ENCODE peak calls at places on chromosomes 12 and 14, in seven cellular contexts. M is HCT116, B is pancreas, U is psoas muscle, Y is mucosa of descending colon, Z is DND-41, S is RWPE2. O is an unnamed sample. For H3K36me3, the result is how much of the 10 kb centered on the place peaks cover.

GRCh38 chr14:71165121-71165574 is 257.9 kb downstream of the PCNX1 start:
- ATAC-seq in Y (peak), Z (no peak), B (peak), U (no peak), M (no peak), S (peak), O (no peak)

GRCh38 chr14:39038542-39038941 is 64.5 kb downstream of the SEC23A start:
- ATAC-seq in B (no peak), Z (peak), M (no peak), U (no peak), Y (no peak), S (no peak), O (no peak)

GRCh38 chr14:57462551-57462950 is 31.1 kb downstream of the CCDC198 start:
- ATAC-seq in M (no peak), S (peak), Y (no peak), U (no peak), B (no peak), Z (no peak), O (no peak)

GRCh38 chr12:108367436-108367835 is 28.3 kb upstream of the CMKLR1 start:
- ATAC-seq in M (no peak), Z (no peak), B (peak), Y (peak), S (peak), U (no peak), O (peak)

GRCh38 chr12:124578854-124579253 is 11.4 kb upstream of the NCOR2 start:
- ATAC-seq in Z (no peak), U (no peak), Y (no peak), B (no peak), M (no peak), S (no peak), O (no peak)

GRCh38 chr14:105340821-105341408 is 26.4 kb downstream of the PACS2 start:
- ATAC-seq in B (no peak), Y (no peak), U (peak), Z (peak), M (no peak), S (no peak), O (peak)

GRCh38 chr14:61112506-61112905 is 131.5 kb downstream of the SLC38A6 start:
- ATAC-seq in B (no peak), U (no peak), M (no peak), Z (no peak), Y (no peak), S (peak), O (no peak)

GRCh38 chr12:52434760-52435530 is 774 bp upstream of the KRT75 start:
- ATAC-seq in Y (peak), S (peak), M (no peak), B (no peak), Z (no peak), U (no peak), O (no peak)

GRCh38 chr12:69047990-69048389 is 115.0 kb upstream of the CPM start:
- ATAC-seq in M (no peak), S (no peak), B (no peak), Z (no peak), Y (peak), U (no peak), O (no peak)

GRCh38 chr12:23359975-23360638 is 589.4 kb downstream of the SOX5 start:
- ATAC-seq in Y (no peak), U (no peak), B (no peak), S (no peak), M (no peak), Z (no peak), O (no peak)

GRCh38 chr14:63046339-63047268 is 1.3 kb upstream of the KCNH5 start:
- ATAC-seq in S (no peak), M (no peak), U (no peak), B (no peak), Y (no peak), Z (no peak), O (no peak)

GRCh38 chr12:125633686-125634085 is 568.5 kb downstream of the AACS start:
- ATAC-seq in M (no peak), Y (no peak), Z (no peak), B (peak), S (peak), U (no peak), O (no peak)

GRCh38 chr12:118371354-118372282 is 1.1 kb downstream of the TAOK3 start:
- ATAC-seq in Y (no peak), B (no peak), S (peak), M (no peak), U (no peak), Z (no peak), O (no peak)

DNA sequence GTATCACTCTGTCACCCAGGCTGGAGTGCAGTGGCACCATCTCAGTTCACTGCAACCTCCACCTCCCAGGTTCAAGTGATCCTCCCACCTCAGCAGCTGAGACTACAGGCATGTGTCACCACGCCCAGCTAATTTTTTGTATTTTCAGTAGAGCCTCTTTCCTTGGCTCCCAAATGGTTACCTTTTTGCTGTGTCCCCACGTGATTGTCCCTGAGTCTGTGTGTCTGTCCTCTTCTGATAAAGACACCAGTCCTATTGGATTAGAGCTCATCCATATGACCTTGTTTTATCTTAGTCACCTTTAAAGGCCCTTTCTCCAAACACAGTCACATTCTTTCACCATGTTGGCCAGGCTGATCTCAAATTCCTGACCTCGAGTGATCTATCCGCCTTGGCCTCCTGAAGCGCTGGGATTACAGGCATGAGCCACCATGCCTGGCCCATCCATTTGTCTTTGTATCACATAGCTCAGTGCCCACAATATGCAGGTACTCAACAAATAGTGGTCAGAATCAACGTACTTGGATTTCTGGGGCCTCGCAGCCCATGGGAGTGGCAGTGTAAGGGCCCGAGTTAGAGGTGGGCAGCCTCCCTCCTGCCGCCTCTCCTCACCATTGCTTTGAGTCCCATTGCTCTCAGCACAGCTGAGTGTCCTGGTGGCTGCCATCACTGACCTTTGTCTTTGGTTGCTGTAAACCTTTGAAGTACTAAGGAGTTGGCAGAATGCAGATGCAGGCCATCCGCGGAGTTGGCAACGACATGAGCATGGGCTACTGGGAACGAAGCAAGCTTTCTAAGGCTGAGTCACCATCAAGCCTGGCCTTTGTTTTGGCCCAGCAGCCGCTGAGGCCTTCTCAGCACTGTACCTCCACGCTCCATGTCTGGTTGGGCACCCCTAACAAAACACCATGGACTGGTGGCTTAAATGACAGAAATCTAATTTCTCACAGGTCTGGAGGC is 9.3 kb downstream of the TPCN1 start:
- ATAC-seq in M (peak), U (peak), Y (no peak), Z (no peak), S (no peak), B (no peak), O (no peak)
- H3K36me3 ChIP-seq in M (under half), U (under half), Y (under half), Z (half or more), S (half or more), B (under half), O (half or more)

DNA sequence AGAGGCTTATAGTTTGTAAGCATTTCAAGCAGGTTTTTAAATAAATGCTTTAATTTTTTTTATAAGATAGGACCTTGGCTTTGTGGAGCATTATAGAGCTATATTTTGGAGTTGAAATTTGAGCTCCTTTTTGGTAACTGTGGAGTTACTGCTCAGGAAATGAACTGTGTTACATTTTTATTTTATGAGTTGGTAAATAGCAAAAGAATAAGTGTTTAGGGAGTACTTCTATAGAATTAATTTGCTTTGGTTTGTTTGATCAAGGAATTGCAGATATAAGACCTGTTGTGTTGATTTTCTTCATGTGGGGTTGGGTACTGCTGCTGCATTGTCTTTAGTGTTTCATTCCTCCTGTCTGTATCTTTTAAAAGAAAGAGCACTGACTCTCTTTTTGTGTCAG is 3.5 kb downstream of the ATP2A2 start:
- ATAC-seq in B (no peak), U (no peak), M (no peak), S (no peak), Z (no peak), Y (no peak), O (no peak)
- H3K36me3 ChIP-seq in B (under half), U (half or more), M (half or more), S (half or more), Z (half or more), Y (under half), O (under half)

GRCh38 chr12:55626154-55626553 is 10.5 kb upstream of the OR10P1 start:
- ATAC-seq in U (no peak), Z (no peak), S (no peak), M (no peak), B (no peak), Y (no peak), O (no peak)

GRCh38 chr12:55634186-55634585 is 2.5 kb upstream of the OR10P1 start:
- ATAC-seq in S (no peak), M (no peak), Y (no peak), U (no peak), B (no peak), Z (no peak), O (no peak)

GRCh38 chr12:55631743-55632142 is 4.9 kb upstream of the OR10P1 start:
- ATAC-seq in U (no peak), B (no peak), M (no peak), S (no peak), Z (no peak), Y (no peak), O (no peak)

GRCh38 chr12:55629058-55629841 is 7.4 kb upstream of the OR10P1 start:
- ATAC-seq in M (no peak), U (no peak), Z (no peak), Y (no peak), B (no peak), S (no peak), O (no peak)

DNA sequence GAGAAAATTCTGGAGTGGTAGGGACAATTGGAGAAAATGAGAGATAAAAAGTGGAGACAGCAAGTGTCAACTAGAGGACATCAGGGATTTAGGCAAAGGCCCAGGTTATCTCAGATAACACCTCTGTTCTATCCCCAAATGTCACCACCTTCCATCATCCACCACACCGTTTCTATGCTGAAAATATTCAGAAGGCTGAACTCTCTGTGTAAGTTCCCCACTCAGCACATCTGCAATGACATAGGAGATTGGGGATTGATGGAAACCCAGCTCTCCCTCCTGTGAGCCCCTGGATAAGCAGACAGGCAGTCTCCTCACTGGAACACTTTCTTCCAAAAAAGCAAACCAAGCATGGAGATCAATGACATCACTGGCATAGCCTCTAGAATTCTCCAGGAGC is 5.6 kb upstream of the OR10P1 start:
- ATAC-seq in Y (no peak), S (no peak), U (no peak), M (no peak), B (no peak), Z (no peak), O (no peak)
- H3K36me3 ChIP-seq in Y (under half), S (under half), U (under half), M (under half), B (under half), Z (under half), O (under half)

GRCh38 chr12:7933255-7933726 is 2.7 kb downstream of the SLC2A3 start:
- ATAC-seq in U (peak), M (peak), S (peak), B (peak), Z (peak), Y (peak), O (peak)

GRCh38 chr12:7929069-7929792 is 6.8 kb downstream of the SLC2A3 start:
- ATAC-seq in S (no peak), M (no peak), B (peak), Y (no peak), Z (no peak), U (peak), O (no peak)

GRCh38 chr12:7923241-7924236 is 12.4 kb downstream of the SLC2A3 start:
- ATAC-seq in B (no peak), Y (no peak), Z (no peak), S (no peak), M (no peak), U (no peak), O (no peak)

DNA sequence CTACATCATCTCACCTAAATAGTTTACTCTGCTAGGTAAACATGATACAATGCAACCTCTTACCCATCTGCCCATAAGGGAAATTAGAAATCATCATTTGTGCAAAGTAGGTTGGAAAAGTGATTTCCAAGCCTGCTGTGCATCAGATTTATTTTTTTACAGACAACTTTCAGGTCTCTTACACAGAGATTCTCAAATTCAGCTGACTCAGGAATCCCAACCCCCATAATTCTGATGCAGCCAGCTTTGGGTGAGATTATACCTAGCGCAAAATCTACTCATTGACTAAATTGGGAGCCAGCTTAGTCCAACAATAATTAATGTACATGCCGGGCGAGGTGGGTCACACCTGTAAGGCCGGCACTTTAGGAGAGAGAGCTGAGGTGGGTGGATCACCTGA is 8.5 kb downstream of the SLC2A3 start:
- ATAC-seq in S (no peak), Y (no peak), B (no peak), U (no peak), M (no peak), Z (no peak), O (no peak)
- H3K36me3 ChIP-seq in S (under half), Y (under half), B (under half), U (half or more), M (under half), Z (half or more), O (under half)

GRCh38 chr14:49944501-49944900 is 51.6 kb downstream of the ARF6 start:
- ATAC-seq in M (no peak), B (no peak), S (no peak), U (no peak), Z (no peak), Y (no peak), O (no peak)
- H3K36me3 ChIP-seq in M (under half), B (under half), S (under half), U (under half), Z (under half), Y (under half), O (under half)

GRCh38 chr12:121749267-121749666 is 36.7 kb downstream of the TMEM120B start:
- ATAC-seq in M (no peak), Z (no peak), S (no peak), Y (no peak), B (no peak), U (no peak), O (no peak)

GRCh38 chr12:121751034-121751433 is 38.5 kb downstream of the TMEM120B start:
- ATAC-seq in Z (no peak), S (no peak), B (no peak), U (no peak), M (no peak), Y (no peak), O (no peak)

GRCh38 chr12:121750507-121750955 is 38.0 kb downstream of the TMEM120B start:
- ATAC-seq in Z (no peak), M (no peak), Y (no peak), B (no peak), S (no peak), U (no peak), O (no peak)

GRCh38 chr12:121748571-121749265 is 36.2 kb downstream of the TMEM120B start:
- ATAC-seq in Z (peak), U (peak), S (peak), M (peak), B (peak), Y (no peak), O (peak)

DNA sequence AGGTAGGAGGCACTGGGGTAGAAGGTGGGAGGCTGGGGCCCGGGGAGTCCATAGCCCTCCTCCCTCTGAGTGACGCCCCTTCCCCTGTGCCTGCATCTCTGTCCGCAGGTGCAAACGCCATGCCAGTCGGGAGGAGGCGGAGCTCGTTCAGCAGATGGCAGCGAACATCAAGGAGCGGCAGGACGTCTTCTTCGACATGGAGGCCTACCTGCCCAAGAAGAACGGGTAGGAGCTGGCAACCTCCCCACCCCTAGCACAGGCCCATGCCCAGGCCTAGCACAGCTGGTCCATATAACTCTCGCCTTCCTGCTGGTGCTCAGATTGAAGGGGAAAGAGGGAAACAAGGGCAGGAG is 35.6 kb downstream of the TMEM120B start:
- ATAC-seq in B (no peak), S (no peak), U (peak), Z (peak), M (no peak), Y (no peak), O (no peak)
- H3K36me3 ChIP-seq in B (under half), S (under half), U (under half), Z (under half), M (under half), Y (under half), O (under half)

GRCh38 chr12:45349911-45350310 is 134.0 kb downstream of the ANO6 start:
- ATAC-seq in Y (no peak), B (peak), U (no peak), Z (no peak), M (no peak), S (peak), O (no peak)

GRCh38 chr12:45354399-45354798 is 138.5 kb downstream of the ANO6 start:
- ATAC-seq in M (no peak), Y (no peak), Z (peak), B (peak), U (no peak), S (no peak), O (no peak)

GRCh38 chr12:45353944-45354343 is 138.0 kb downstream of the ANO6 start:
- ATAC-seq in U (no peak), S (no peak), Z (no peak), Y (no peak), B (no peak), M (no peak), O (no peak)

GRCh38 chr12:45350861-45351260 is 135.0 kb downstream of the ANO6 start:
- ATAC-seq in B (no peak), S (no peak), M (no peak), Z (no peak), Y (no peak), U (peak), O (no peak)

GRCh38 chr12:45351921-45352670 is 136.2 kb downstream of the ANO6 start:
- ATAC-seq in M (no peak), S (no peak), U (no peak), Y (no peak), Z (no peak), B (no peak), O (peak)
- H3K36me3 ChIP-seq in M (under half), S (half or more), U (half or more), Y (under half), Z (half or more), B (under half), O (under half)

DNA sequence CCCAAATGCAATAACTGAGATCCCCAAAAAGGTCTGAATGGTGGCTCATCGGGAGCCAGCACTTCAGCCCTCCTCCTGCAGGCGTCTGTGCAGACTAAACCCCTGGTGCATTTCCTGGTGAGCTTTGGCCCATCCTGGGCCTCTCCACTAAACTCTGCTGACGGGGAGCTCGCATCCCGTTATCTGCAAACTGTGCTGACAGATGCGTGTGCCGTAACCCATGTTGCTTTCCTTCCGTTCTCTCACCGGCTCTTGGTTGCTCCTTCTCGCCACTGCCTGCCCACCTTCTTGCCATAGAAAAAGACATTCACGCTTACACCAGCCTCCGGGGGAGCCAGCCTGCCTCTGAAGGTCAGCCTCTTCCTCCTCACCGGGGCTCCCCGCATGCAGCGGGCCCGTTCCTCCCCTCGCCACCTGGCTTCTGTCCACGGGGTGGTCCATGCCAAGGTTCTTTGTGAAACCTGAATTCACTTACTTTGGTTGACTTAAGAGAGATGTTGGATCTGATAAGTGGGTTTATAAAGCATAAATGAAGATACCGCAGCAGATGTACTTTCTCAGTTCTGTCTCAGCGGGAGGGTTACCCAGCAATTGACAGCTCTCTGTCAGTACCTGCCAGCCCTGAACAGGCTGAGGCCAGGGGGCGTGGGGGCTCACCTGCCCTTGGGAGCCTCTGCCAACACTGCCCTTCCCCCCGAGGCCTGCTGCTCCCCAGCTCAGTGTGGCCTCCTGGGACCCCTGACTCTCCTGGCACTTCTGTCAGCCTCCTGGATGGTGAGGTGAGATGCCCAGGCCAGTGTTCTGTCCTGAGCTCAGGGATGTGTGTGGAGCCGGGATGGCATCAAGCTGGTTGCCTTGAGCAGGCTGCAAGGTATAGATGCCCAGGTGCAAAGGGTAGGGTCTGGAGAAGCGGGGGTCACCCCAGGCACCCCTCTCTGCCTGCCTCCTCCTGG is 14.2 kb downstream of the ZFYVE21 start:
- ATAC-seq in Z (no peak), U (no peak), Y (no peak), M (no peak), S (no peak), B (peak), O (no peak)
- H3K36me3 ChIP-seq in Z (half or more), U (half or more), Y (under half), M (under half), S (half or more), B (under half), O (half or more)